ENCODE peak calls at places on chromosomes 3 and 15, in four cellular contexts. C is heart left ventricle, V is IMR-90, T is upper lobe of left lung. X is an unnamed sample.

GRCh38 chr15:48397841-48398240 is 66.6 kb downstream of the DUT start:
- DNase-seq in C (peak; percentile 87), T (peak; percentile 67), V (no peak), X (peak; percentile 85)

GRCh38 chr3:186083746-186084145 is 25.1 kb downstream of the ETV5 start:
- DNase-seq in V (peak; percentile 42), T (no peak), C (no peak), X (no peak)

GRCh38 chr3:9398715-9399708 is 1.6 kb downstream of the SETD5 start:
- DNase-seq in C (no peak), V (peak; percentile 66), T (no peak), X (peak; percentile 65)

GRCh38 chr3:193897288-193897687 is 238.7 kb upstream of the HES1 start:
- DNase-seq in V (no peak), C (no peak), T (no peak), X (no peak)

GRCh38 chr3:107985496-107985895 is 105.3 kb downstream of the CD47 start:
- DNase-seq in T (no peak), V (no peak), C (no peak), X (no peak)

GRCh38 chr3:50205719-50206276 is 727 bp downstream of the SLC38A3 start:
- DNase-seq in V (no peak), C (peak; percentile 76), T (peak; percentile 85), X (peak; percentile 20)

GRCh38 chr3:177209509-177209908 is 12.2 kb upstream of the TBL1XR1 start:
- DNase-seq in T (no peak), V (no peak), C (no peak), X (no peak)

GRCh38 chr3:134517796-134518195 is 31.9 kb downstream of the CEP63 start:
- DNase-seq in V (peak; percentile 62), T (no peak), C (no peak), X (peak; percentile 29)

GRCh38 chr3:31908391-31909097 is 72.5 kb downstream of the OSBPL10 start:
- DNase-seq in C (no peak), V (peak; percentile 14), T (no peak), X (peak; percentile 74)

GRCh38 chr3:189708375-189708774 is 77.2 kb downstream of the TP63 start:
- DNase-seq in C (no peak), T (no peak), V (no peak), X (no peak)

GRCh38 chr15:43877371-43877770 is 50.6 kb downstream of the WDR76 start:
- DNase-seq in T (no peak), V (no peak), C (no peak), X (no peak)
- TF ChIP-seq POLR2A in T (no peak), V (no peak), C (no peak), X (no peak)

GRCh38 chr3:72738752-72739520 is 109.3 kb downstream of the SHQ1 start:
- DNase-seq in V (no peak), T (peak; percentile 92), C (peak; percentile 72), X (peak; percentile 37)
- TF ChIP-seq POLR2A in V (no peak), T (no peak), C (no peak), X (no peak)

DNA sequence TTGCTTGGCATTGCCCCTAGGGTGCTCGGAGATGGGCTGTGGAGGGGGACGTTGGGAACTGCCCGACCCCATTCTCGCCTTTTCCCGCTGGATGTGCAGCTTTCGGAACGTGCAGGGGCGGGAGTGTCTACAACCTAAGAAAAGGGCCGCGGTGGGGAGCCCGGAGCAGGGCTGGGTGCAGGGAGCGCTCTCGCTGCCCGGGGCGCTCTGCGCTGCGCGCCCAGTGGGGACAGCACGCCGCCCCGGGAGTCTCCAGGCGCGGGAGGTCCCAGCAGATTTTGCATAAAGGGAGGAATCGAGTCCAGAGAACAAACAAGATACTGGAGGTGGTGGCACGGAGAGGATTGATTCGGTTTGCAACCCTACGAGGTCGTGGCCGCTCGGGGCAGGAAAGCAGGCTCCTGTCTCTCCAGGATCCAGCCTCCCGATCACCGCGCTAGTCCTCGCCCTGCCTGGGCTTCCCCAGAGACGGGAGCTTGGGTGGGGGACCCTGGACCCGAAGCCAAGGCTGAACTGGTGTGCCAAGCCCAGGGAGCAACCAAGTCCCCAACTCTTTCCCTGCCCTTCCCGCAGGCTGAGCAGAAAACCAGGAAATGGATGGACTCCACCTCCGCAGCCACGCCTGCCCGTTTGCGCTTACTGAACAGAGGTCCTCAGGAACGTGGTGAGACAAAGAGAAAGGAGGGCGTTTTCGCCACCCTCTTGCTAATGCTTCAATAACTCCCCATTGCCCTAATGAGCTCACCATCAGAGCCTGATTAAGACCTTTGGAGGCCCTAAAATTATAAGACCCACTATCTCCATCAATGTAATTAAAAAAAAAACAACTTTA is 59.7 kb downstream of the NOX5 start:
- DNase-seq in T (peak; percentile 87), C (peak; percentile 79), V (peak; percentile 54), X (peak; percentile 70)
- TF ChIP-seq POLR2A in T (no peak), C (peak; percentile 48), V (no peak), X (peak; percentile 77)

DNA sequence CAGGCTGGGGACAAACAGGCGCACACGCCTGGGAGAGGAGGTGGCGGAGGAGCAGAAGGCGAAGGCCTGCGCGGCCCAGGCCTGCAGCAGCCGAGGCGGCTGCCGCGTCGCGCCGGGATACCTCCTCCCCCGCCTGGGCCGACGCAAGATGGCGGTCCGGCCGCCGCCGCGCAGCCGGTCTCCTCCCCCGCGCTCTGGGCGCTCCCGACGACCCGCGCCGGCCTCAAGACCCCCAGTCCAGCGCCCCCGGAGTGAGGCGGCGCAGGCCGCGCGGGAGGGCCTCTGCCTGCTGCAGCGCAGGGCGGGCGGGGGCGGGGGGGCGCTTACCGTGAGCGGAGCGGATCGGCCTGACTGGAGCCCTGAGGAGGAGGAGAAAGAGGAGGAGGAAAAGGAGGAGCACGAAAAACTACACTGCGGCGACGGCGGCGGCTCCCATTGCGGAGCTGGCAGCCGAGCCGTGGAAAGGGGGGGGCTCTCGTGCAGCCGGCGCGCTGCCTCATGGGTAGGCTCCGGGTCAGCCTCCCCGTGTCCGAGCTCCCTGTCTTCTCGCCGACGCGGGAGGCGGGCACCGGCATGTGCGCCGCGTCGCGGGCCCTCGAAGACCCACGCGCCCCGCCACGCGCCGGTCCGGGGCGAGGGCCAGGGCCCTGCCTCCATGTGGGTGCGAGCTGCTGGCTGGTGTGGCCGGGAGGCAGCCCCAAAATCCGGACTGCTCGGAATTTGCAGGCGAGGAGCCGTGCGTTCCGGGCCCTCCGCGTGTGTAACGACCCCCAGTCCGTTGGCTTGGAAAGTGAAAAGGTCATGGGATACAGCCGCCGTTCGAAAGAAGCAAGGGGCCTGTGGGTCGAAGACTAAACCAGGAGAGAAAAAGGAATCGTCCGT is at the start of gene ZNF280D:
- DNase-seq in C (peak; percentile 96), V (peak; percentile 85), T (peak; percentile 96), X (peak; percentile 91)
- TF ChIP-seq POLR2A in C (peak; percentile 61), V (peak; percentile 75), T (peak; percentile 66), X (peak; percentile 72)

DNA sequence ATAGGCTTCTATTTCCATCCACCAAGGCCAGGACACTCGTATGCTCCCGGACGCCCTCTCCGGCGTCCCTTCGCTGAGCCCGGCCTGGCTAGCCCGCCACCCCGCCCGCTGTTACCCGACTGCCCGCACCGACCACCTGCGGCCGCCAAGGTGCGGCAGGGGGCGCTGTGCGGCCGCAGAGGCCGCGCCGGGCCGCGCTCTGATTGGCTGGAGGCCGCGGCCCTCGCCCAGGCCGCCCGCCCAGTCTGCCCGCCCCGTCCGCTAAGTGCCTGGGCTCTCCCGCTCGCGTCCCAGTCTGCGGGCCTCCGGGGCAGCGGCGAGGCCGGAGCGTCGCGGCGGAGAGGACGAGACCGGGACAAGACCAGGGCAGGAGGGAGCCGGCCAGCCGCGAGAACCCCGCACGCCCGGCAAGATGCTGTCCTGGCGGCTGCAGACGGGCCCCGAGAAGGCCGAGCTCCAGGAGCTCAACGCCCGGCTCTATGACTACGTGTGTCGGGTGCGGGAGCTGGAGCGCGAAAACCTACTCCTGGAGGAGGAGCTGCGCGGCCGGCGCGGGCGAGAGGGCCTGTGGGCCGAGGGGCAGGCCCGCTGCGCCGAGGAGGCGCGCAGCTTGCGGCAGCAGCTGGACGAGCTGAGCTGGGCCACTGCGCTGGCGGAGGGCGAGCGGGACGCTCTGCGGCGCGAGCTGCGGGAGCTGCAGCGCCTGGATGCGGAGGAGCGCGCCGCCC is at the start of gene SYNM:
- DNase-seq in C (peak; percentile 89), T (peak; percentile 93), V (peak; percentile 72), X (peak; percentile 83)
- TF ChIP-seq POLR2A in C (peak; percentile 96), T (no peak), V (peak; percentile 83), X (peak; percentile 77)

GRCh38 chr3:148682997-148683396 is 14.7 kb upstream of the AGTR1 start:
- DNase-seq in C (peak; percentile 44), T (no peak), V (no peak), X (no peak)

GRCh38 chr3:148681080-148681479 is 16.6 kb upstream of the AGTR1 start:
- DNase-seq in T (no peak), V (peak; percentile 11), C (no peak), X (no peak)

GRCh38 chr3:148680289-148680688 is 17.4 kb upstream of the AGTR1 start:
- DNase-seq in C (no peak), T (no peak), V (no peak), X (no peak)
- TF ChIP-seq POLR2A in C (no peak), T (no peak), V (no peak), X (no peak)

GRCh38 chr15:65791335-65792129 is 561 bp downstream of the DENND4A start:
- DNase-seq in C (peak; percentile 68), T (peak; percentile 89), V (no peak), X (peak; percentile 56)
- TF ChIP-seq POLR2A in C (no peak), T (peak; percentile 52), V (no peak), X (no peak)

GRCh38 chr3:192884831-192885356 is 32.8 kb downstream of the MB21D2 start:
- DNase-seq in C (no peak), V (peak; percentile 72), T (no peak), X (peak; percentile 66)

GRCh38 chr3:192887047-192887446 is 30.6 kb downstream of the MB21D2 start:
- DNase-seq in T (no peak), V (peak; percentile 52), C (no peak), X (peak; percentile 58)

GRCh38 chr3:192887701-192888100 is 30.0 kb downstream of the MB21D2 start:
- DNase-seq in V (no peak), C (no peak), T (no peak), X (no peak)

GRCh38 chr3:192883512-192883911 is 34.1 kb downstream of the MB21D2 start:
- DNase-seq in V (peak; percentile 59), C (no peak), T (no peak), X (no peak)

GRCh38 chr3:192885374-192885773 is 32.3 kb downstream of the MB21D2 start:
- DNase-seq in V (no peak), C (no peak), T (no peak), X (no peak)
- TF ChIP-seq POLR2A in V (no peak), C (no peak), T (no peak), X (no peak)

DNA sequence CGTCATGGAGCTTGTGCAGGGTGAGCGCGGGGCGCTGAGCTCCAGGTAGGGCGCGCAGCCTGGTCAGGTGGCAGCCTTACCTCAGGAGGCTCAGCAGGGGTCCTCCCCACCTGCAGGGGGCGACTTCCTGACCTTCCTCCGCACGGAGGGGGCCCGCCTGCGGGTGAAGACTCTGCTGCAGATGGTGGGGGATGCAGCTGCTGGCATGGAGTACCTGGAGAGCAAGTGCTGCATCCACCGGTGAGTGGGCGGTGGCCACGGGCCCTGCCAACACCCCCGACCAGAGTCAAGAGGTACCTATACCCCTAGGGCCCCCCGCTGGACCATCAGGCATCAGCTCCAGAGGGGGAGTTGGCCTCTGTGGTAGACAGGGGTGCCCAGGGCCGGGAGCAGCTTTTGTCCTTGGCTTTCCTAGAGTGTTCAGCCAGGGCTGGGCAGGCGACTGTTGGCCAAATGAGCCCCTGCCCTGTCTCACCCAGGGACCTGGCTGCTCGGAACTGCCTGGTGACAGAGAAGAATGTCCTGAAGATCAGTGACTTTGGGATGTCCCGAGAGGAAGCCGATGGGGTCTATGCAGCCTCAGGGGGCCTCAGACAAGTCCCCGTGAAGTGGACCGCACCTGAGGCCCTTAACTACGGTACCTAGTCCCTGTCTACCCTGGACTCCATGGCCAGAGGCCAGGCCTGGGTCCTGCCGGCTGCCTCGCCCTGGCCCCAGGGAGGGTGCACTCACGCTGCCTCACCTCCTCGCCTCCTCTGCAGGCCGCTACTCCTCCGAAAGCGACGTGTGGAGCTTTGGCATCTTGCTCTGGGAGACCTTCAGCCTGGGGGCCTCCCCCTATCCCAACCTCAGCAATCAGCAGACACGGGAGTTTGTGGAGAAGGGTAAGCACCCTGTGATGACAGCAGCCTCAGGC is 9.1 kb downstream of the FES start:
- DNase-seq in T (no peak), C (no peak), V (no peak), X (no peak)
- TF ChIP-seq POLR2A in T (no peak), C (no peak), V (no peak), X (no peak)